ENCODE peak calls at places on chromosomes 4 and X, in five cellular contexts. One of them, this sample, is unnamed.

GRCh38 chr4:147754037-147754445 is 22.2 kb downstream of the ARHGAP10 start:
- DNase-seq in fibroblast of the aortic adventitia: peak
- DNase-seq in posterior vena cava: no peak
- DNase-seq in neural crest cell: no peak
- DNase-seq in A549: peak
- DNase-seq in this sample: peak

GRCh38 chrX:150954951-150955350 is 28.2 kb upstream of the HMGB3 start:
- DNase-seq in fibroblast of the aortic adventitia: no peak
- DNase-seq in posterior vena cava: no peak
- DNase-seq in neural crest cell: no peak
- DNase-seq in A549: no peak
- DNase-seq in this sample: no peak

GRCh38 chr4:170652571-170652970 is 562.8 kb upstream of the AADAT start:
- DNase-seq in fibroblast of the aortic adventitia: peak
- DNase-seq in posterior vena cava: no peak
- DNase-seq in neural crest cell: no peak
- DNase-seq in A549: no peak
- DNase-seq in this sample: no peak

GRCh38 chr4:2445130-2445529 is 23.8 kb upstream of the RNF4 start:
- DNase-seq in fibroblast of the aortic adventitia: no peak
- DNase-seq in posterior vena cava: no peak
- DNase-seq in neural crest cell: no peak
- DNase-seq in A549: no peak
- DNase-seq in this sample: no peak

GRCh38 chr4:10116625-10117423 is at the start of gene WDR1:
- DNase-seq in fibroblast of the aortic adventitia: peak
- DNase-seq in posterior vena cava: peak
- DNase-seq in neural crest cell: peak
- DNase-seq in A549: peak
- DNase-seq in this sample: peak

GRCh38 chr4:104693601-104694201 is 199.0 kb upstream of the CXXC4 start:
- DNase-seq in fibroblast of the aortic adventitia: peak
- DNase-seq in posterior vena cava: no peak
- DNase-seq in neural crest cell: no peak
- DNase-seq in A549: peak
- DNase-seq in this sample: peak

GRCh38 chr4:77022581-77023133 is 53.1 kb downstream of the CCNI start:
- DNase-seq in fibroblast of the aortic adventitia: peak
- DNase-seq in posterior vena cava: no peak
- DNase-seq in neural crest cell: peak
- DNase-seq in A549: no peak
- DNase-seq in this sample: no peak

GRCh38 chr4:82618321-82618720 is 56.5 kb upstream of the TMEM150C start:
- DNase-seq in fibroblast of the aortic adventitia: peak
- DNase-seq in posterior vena cava: no peak
- DNase-seq in neural crest cell: no peak
- DNase-seq in A549: no peak
- DNase-seq in this sample: no peak

GRCh38 chrX:48538641-48539344 is 721 bp upstream of the TBC1D25 start:
- DNase-seq in fibroblast of the aortic adventitia: no peak
- DNase-seq in posterior vena cava: no peak
- DNase-seq in neural crest cell: no peak
- DNase-seq in A549: no peak
- DNase-seq in this sample: no peak

GRCh38 chr4:7364979-7365378 is 69.8 kb downstream of the PSAPL1 start:
- DNase-seq in fibroblast of the aortic adventitia: no peak
- DNase-seq in posterior vena cava: no peak
- DNase-seq in neural crest cell: no peak
- DNase-seq in A549: no peak
- DNase-seq in this sample: no peak

GRCh38 chr4:41156574-41156973 is 57.8 kb downstream of the APBB2 start:
- DNase-seq in fibroblast of the aortic adventitia: peak
- DNase-seq in posterior vena cava: no peak
- DNase-seq in neural crest cell: no peak
- DNase-seq in A549: peak
- DNase-seq in this sample: peak

GRCh38 chrX:115017455-115017854 is at the start of gene IL13RA2:
- DNase-seq in fibroblast of the aortic adventitia: peak
- DNase-seq in posterior vena cava: no peak
- DNase-seq in neural crest cell: no peak
- DNase-seq in A549: no peak
- DNase-seq in this sample: no peak

GRCh38 chr4:108702960-108703359 is 52.6 kb downstream of the OSTC start:
- DNase-seq in fibroblast of the aortic adventitia: no peak
- DNase-seq in posterior vena cava: no peak
- DNase-seq in neural crest cell: no peak
- DNase-seq in A549: no peak
- DNase-seq in this sample: no peak

GRCh38 chrX:1592863-1593201 is 1.4 kb downstream of the AKAP17A start:
- DNase-seq in fibroblast of the aortic adventitia: no peak
- DNase-seq in posterior vena cava: peak
- DNase-seq in neural crest cell: no peak
- DNase-seq in A549: no peak
- DNase-seq in this sample: no peak

GRCh38 chrX:43386872-43387271 is 269.2 kb upstream of the MAOA start:
- DNase-seq in fibroblast of the aortic adventitia: no peak
- DNase-seq in posterior vena cava: no peak
- DNase-seq in neural crest cell: no peak
- DNase-seq in A549: no peak
- DNase-seq in this sample: no peak

GRCh38 chr4:6658635-6659075 is 18.2 kb downstream of the MRFAP1 start:
- DNase-seq in fibroblast of the aortic adventitia: no peak
- DNase-seq in posterior vena cava: no peak
- DNase-seq in neural crest cell: no peak
- DNase-seq in A549: no peak
- DNase-seq in this sample: no peak

GRCh38 chrX:80334583-80334982 is 85.7 kb upstream of the TENT5D start:
- DNase-seq in fibroblast of the aortic adventitia: no peak
- DNase-seq in posterior vena cava: no peak
- DNase-seq in neural crest cell: no peak
- DNase-seq in A549: no peak
- DNase-seq in this sample: no peak

GRCh38 chr4:52014903-52015302 is 5.3 kb downstream of the LRRC66 start:
- DNase-seq in fibroblast of the aortic adventitia: no peak
- DNase-seq in posterior vena cava: no peak
- DNase-seq in neural crest cell: no peak
- DNase-seq in A549: no peak
- DNase-seq in this sample: no peak

GRCh38 chr4:151801547-151802516 is 41.0 kb upstream of the GATB start:
- DNase-seq in fibroblast of the aortic adventitia: peak
- DNase-seq in posterior vena cava: no peak
- DNase-seq in neural crest cell: peak
- DNase-seq in A549: peak
- DNase-seq in this sample: peak

GRCh38 chr4:44132526-44132925 is 316.1 kb downstream of the KCTD8 start:
- DNase-seq in fibroblast of the aortic adventitia: no peak
- DNase-seq in posterior vena cava: no peak
- DNase-seq in neural crest cell: no peak
- DNase-seq in A549: no peak
- DNase-seq in this sample: no peak

GRCh38 chr4:173529505-173530325 is at the start of gene HAND2:
- DNase-seq in fibroblast of the aortic adventitia: peak
- DNase-seq in posterior vena cava: peak
- DNase-seq in neural crest cell: peak
- DNase-seq in A549: peak
- DNase-seq in this sample: no peak

GRCh38 chrX:103878466-103879151 is 46.6 kb upstream of the RAB9B start:
- DNase-seq in fibroblast of the aortic adventitia: peak
- DNase-seq in posterior vena cava: no peak
- DNase-seq in neural crest cell: no peak
- DNase-seq in A549: peak
- DNase-seq in this sample: peak

GRCh38 chrX:22389544-22390243 is 117.0 kb downstream of the CBLL2 start:
- DNase-seq in fibroblast of the aortic adventitia: peak
- DNase-seq in posterior vena cava: no peak
- DNase-seq in neural crest cell: no peak
- DNase-seq in A549: peak
- DNase-seq in this sample: peak

GRCh38 chr4:123659262-123659661 is 262.7 kb downstream of the SPRY1 start:
- DNase-seq in fibroblast of the aortic adventitia: no peak
- DNase-seq in posterior vena cava: no peak
- DNase-seq in neural crest cell: no peak
- DNase-seq in A549: no peak
- DNase-seq in this sample: no peak

GRCh38 chr4:113116414-113117345 is 67.2 kb downstream of the ANK2 start:
- DNase-seq in fibroblast of the aortic adventitia: no peak
- DNase-seq in posterior vena cava: no peak
- DNase-seq in neural crest cell: no peak
- DNase-seq in A549: no peak
- DNase-seq in this sample: no peak

GRCh38 chrX:51459125-51459524 is 37.3 kb downstream of the NUDT11 start:
- DNase-seq in fibroblast of the aortic adventitia: peak
- DNase-seq in posterior vena cava: no peak
- DNase-seq in neural crest cell: no peak
- DNase-seq in A549: peak
- DNase-seq in this sample: peak

GRCh38 chr4:103011378-103012025 is 8.0 kb downstream of the SLC9B1 start:
- DNase-seq in fibroblast of the aortic adventitia: peak
- DNase-seq in posterior vena cava: no peak
- DNase-seq in neural crest cell: no peak
- DNase-seq in A549: no peak
- DNase-seq in this sample: peak

This sample was measured in PC-3.